ENCODE peak calls at places on chromosomes 5 and 9, in five cellular contexts. One of them, this sample, is unnamed.

GRCh38 chr5:163889369-163889768 is 383.9 kb downstream of the MAT2B start:
- DNase-seq in H1: no peak
- DNase-seq in HepG2: no peak
- DNase-seq in K562: no peak
- DNase-seq in GM12878: no peak
- DNase-seq in this sample: no peak

GRCh38 chr5:113117543-113118110 is 141.0 kb downstream of the DCP2 start:
- DNase-seq in H1: no peak
- DNase-seq in HepG2: no peak
- DNase-seq in K562: no peak
- DNase-seq in GM12878: no peak
- DNase-seq in this sample: no peak

GRCh38 chr5:135203593-135204036 is 169.6 kb upstream of the PITX1 start:
- DNase-seq in H1: no peak
- DNase-seq in HepG2: peak; percentile 45
- DNase-seq in K562: peak; percentile 69
- DNase-seq in GM12878: no peak
- DNase-seq in this sample: peak; percentile 59

GRCh38 chr9:87594218-87594617 is 96.6 kb downstream of the DAPK1 start:
- DNase-seq in H1: no peak
- DNase-seq in HepG2: no peak
- DNase-seq in K562: no peak
- DNase-seq in GM12878: no peak
- DNase-seq in this sample: no peak

GRCh38 chr5:170439944-170440269 is 50.7 kb upstream of the KCNMB1 start:
- DNase-seq in H1: no peak
- DNase-seq in HepG2: no peak
- DNase-seq in K562: no peak
- DNase-seq in GM12878: no peak
- DNase-seq in this sample: no peak

GRCh38 chr5:180491496-180491895 is 2.7 kb upstream of the CNOT6 start:
- DNase-seq in H1: no peak
- DNase-seq in HepG2: no peak
- DNase-seq in K562: no peak
- DNase-seq in GM12878: no peak
- DNase-seq in this sample: peak; percentile 53

GRCh38 chr5:105952875-105953274 is 1717.9 kb downstream of the EFNA5 start:
- DNase-seq in H1: no peak
- DNase-seq in HepG2: no peak
- DNase-seq in K562: no peak
- DNase-seq in GM12878: no peak
- DNase-seq in this sample: no peak

GRCh38 chr9:134285215-134285845 is 40.9 kb upstream of the RXRA start:
- DNase-seq in H1: no peak
- DNase-seq in HepG2: no peak
- DNase-seq in K562: no peak
- DNase-seq in GM12878: no peak
- DNase-seq in this sample: no peak

GRCh38 chr5:115831163-115831768 is 10.1 kb downstream of the ATG12 start:
- DNase-seq in H1: no peak
- DNase-seq in HepG2: peak; percentile 57
- DNase-seq in K562: peak; percentile 53
- DNase-seq in GM12878: no peak
- DNase-seq in this sample: peak; percentile 71

GRCh38 chr5:34491251-34491620 is 164.9 kb upstream of the RAI14 start:
- DNase-seq in H1: peak; percentile 52
- DNase-seq in HepG2: no peak
- DNase-seq in K562: no peak
- DNase-seq in GM12878: no peak
- DNase-seq in this sample: no peak

GRCh38 chr9:129888085-129888808 is 53.0 kb downstream of the USP20 start:
- DNase-seq in H1: no peak
- DNase-seq in HepG2: no peak
- DNase-seq in K562: peak; percentile 80
- DNase-seq in GM12878: peak; percentile 100
- DNase-seq in this sample: no peak

GRCh38 chr9:136899196-136899595 is 12.9 kb downstream of the TRAF2 start:
- DNase-seq in H1: no peak
- DNase-seq in HepG2: no peak
- DNase-seq in K562: no peak
- DNase-seq in GM12878: peak; percentile 78
- DNase-seq in this sample: no peak

GRCh38 chr5:112417931-112418358 is 1.1 kb downstream of the EPB41L4A start:
- DNase-seq in H1: no peak
- DNase-seq in HepG2: no peak
- DNase-seq in K562: peak; percentile 28
- DNase-seq in GM12878: peak; percentile 11
- DNase-seq in this sample: peak; percentile 57

GRCh38 chr5:7094626-7095025 is 301.3 kb upstream of the ADCY2 start:
- DNase-seq in H1: peak; percentile 73
- DNase-seq in HepG2: peak; percentile 6
- DNase-seq in K562: peak; percentile 37
- DNase-seq in GM12878: no peak
- DNase-seq in this sample: peak; percentile 78

GRCh38 chr5:88613051-88613450 is 269.9 kb downstream of the MEF2C start:
- DNase-seq in H1: no peak
- DNase-seq in HepG2: no peak
- DNase-seq in K562: no peak
- DNase-seq in GM12878: no peak
- DNase-seq in this sample: no peak

GRCh38 chr9:89277454-89277853 is 33.5 kb upstream of the CKS2 start:
- DNase-seq in H1: no peak
- DNase-seq in HepG2: no peak
- DNase-seq in K562: no peak
- DNase-seq in GM12878: peak; percentile 9
- DNase-seq in this sample: no peak

GRCh38 chr5:143398451-143399237 is 4.8 kb downstream of the NR3C1 start:
- DNase-seq in H1: no peak
- DNase-seq in HepG2: peak; percentile 31
- DNase-seq in K562: no peak
- DNase-seq in GM12878: no peak
- DNase-seq in this sample: no peak

GRCh38 chr5:75885849-75886596 is 168.8 kb upstream of the POC5 start:
- DNase-seq in H1: no peak
- DNase-seq in HepG2: no peak
- DNase-seq in K562: peak; percentile 1
- DNase-seq in GM12878: no peak
- DNase-seq in this sample: peak; percentile 52

GRCh38 chr5:76720988-76721569 is 5.2 kb downstream of the F2R start:
- DNase-seq in H1: no peak
- DNase-seq in HepG2: no peak
- DNase-seq in K562: no peak
- DNase-seq in GM12878: no peak
- DNase-seq in this sample: no peak

GRCh38 chr5:72506150-72506549 is 1.1 kb downstream of the ZNF366 start:
- DNase-seq in H1: no peak
- DNase-seq in HepG2: no peak
- DNase-seq in K562: no peak
- DNase-seq in GM12878: no peak
- DNase-seq in this sample: no peak

GRCh38 chr5:180330810-180331646 is 22.1 kb downstream of the GFPT2 start:
- DNase-seq in H1: no peak
- DNase-seq in HepG2: peak; percentile 21
- DNase-seq in K562: peak; percentile 16
- DNase-seq in GM12878: no peak
- DNase-seq in this sample: no peak

GRCh38 chr5:143401846-143402463 is 1.5 kb downstream of the NR3C1 start:
- DNase-seq in H1: no peak
- DNase-seq in HepG2: peak; percentile 13
- DNase-seq in K562: peak; percentile 5
- DNase-seq in GM12878: no peak
- DNase-seq in this sample: no peak

GRCh38 chr9:1087120-1087881 is 37.1 kb downstream of the DMRT2 start:
- DNase-seq in H1: no peak
- DNase-seq in HepG2: no peak
- DNase-seq in K562: no peak
- DNase-seq in GM12878: peak; percentile 8
- DNase-seq in this sample: no peak

GRCh38 chr9:1083325-1083913 is 33.3 kb downstream of the DMRT2 start:
- DNase-seq in H1: peak; percentile 59
- DNase-seq in HepG2: no peak
- DNase-seq in K562: no peak
- DNase-seq in GM12878: no peak
- DNase-seq in this sample: peak; percentile 72

DNA sequence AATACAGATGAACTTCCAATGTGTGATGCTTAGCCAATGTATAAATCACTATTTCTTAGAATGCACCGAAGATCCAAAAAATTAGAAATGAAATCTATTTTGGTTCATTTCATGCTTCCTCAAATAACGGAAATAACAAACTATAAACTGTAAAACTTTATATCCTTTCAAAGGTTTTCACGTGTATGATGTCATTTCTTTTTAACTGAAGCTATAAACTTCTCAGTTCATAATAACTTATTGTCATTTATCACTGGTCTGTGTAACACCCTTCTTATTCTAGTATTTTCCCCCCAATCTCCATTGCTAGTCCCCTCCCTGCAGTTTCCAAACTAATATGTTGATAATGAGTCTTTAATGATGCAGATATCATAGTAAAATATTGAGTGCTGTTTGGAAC is 36.4 kb downstream of the DMRT2 start:
- DNase-seq in H1: no peak
- DNase-seq in HepG2: no peak
- DNase-seq in K562: no peak
- DNase-seq in GM12878: no peak
- DNase-seq in this sample: no peak
- H3K4me2 ChIP-seq in H1: no peak overlapping the region
- H3K4me2 ChIP-seq in HepG2: no peak overlapping the region
- H3K4me2 ChIP-seq in K562: no peak overlapping the region
- H3K4me2 ChIP-seq in GM12878: no peak overlapping the region
- H3K4me2 ChIP-seq in this sample: no peak overlapping the region

GRCh38 chr9:113910036-113910639 is 34.0 kb downstream of the ZNF618 start:
- DNase-seq in H1: peak; percentile 38
- DNase-seq in HepG2: no peak
- DNase-seq in K562: no peak
- DNase-seq in GM12878: no peak
- DNase-seq in this sample: no peak
- TF ChIP-seq CREB1 in H1: no peak
- TF ChIP-seq CREB1 in HepG2: no peak
- TF ChIP-seq CREB1 in K562: no peak
- TF ChIP-seq CREB1 in GM12878: no peak
- TF ChIP-seq CREB1 in this sample: no peak

DNA sequence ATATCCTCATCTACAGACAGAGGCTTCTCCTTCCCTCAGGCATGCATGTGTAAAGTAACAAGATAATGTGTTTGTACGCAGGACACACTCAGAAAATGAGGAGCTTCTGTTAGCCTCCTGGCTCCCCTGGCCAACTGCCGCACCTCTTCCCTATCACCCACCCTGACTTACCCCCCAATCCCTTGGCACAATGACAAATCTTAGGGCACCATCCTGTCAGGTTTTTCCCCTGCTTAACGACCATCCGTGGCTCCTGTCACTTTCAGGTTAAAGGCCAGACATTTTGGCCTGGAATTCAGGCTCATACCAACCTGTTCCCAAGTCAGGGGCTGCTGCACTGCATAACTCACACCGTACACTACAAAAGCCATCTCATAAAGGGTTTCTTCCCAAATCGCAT is 7.4 kb upstream of the AKNA start:
- DNase-seq in H1: no peak
- DNase-seq in HepG2: no peak
- DNase-seq in K562: no peak
- DNase-seq in GM12878: no peak
- DNase-seq in this sample: no peak
- H3K4me2 ChIP-seq in H1: peak overlapping the region; percentile 71
- H3K4me2 ChIP-seq in HepG2: no peak overlapping the region
- H3K4me2 ChIP-seq in K562: peak overlapping the region; percentile 20
- H3K4me2 ChIP-seq in GM12878: peak overlapping the region; percentile 66
- H3K4me2 ChIP-seq in this sample: no peak overlapping the region

GRCh38 chr9:32247173-32247572 is 137.3 kb upstream of the ACO1 start:
- DNase-seq in H1: no peak
- DNase-seq in HepG2: no peak
- DNase-seq in K562: no peak
- DNase-seq in GM12878: no peak
- DNase-seq in this sample: no peak

GRCh38 chr9:32248189-32248712 is 136.2 kb upstream of the ACO1 start:
- DNase-seq in H1: no peak
- DNase-seq in HepG2: peak; percentile 65
- DNase-seq in K562: no peak
- DNase-seq in GM12878: no peak
- DNase-seq in this sample: no peak

GRCh38 chr9:32255026-32255425 is 129.4 kb upstream of the ACO1 start:
- DNase-seq in H1: no peak
- DNase-seq in HepG2: no peak
- DNase-seq in K562: no peak
- DNase-seq in GM12878: no peak
- DNase-seq in this sample: no peak

GRCh38 chr9:32251539-32251938 is 132.9 kb upstream of the ACO1 start:
- DNase-seq in H1: peak; percentile 61
- DNase-seq in HepG2: peak; percentile 80
- DNase-seq in K562: peak; percentile 54
- DNase-seq in GM12878: peak; percentile 13
- DNase-seq in this sample: peak; percentile 88
- TF ChIP-seq CREB1 in H1: no peak
- TF ChIP-seq CREB1 in HepG2: no peak
- TF ChIP-seq CREB1 in K562: no peak
- TF ChIP-seq CREB1 in GM12878: no peak
- TF ChIP-seq CREB1 in this sample: no peak

DNA sequence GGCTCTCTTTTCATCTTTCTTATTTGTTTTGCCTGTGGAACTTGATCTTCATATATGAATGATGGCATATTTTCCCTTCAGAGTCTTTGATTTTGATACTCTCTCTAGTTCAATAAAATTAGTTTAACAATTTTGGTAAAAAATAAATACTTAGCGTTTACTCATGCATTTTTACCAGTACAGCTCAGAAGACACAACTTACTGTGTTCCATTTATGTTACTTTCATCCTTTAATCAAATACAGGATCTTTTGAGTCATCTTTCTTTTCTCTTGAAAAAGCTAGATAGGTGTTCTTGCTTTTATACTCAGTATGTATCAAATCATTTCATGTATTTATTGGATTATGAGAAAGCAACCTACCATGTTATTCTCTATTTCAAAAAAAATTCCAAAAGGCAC is 47.1 kb upstream of the RICTOR start:
- DNase-seq in H1: no peak
- DNase-seq in HepG2: no peak
- DNase-seq in K562: no peak
- DNase-seq in GM12878: no peak
- DNase-seq in this sample: no peak
- H3K4me2 ChIP-seq in H1: no peak overlapping the region
- H3K4me2 ChIP-seq in HepG2: no peak overlapping the region
- H3K4me2 ChIP-seq in K562: no peak overlapping the region
- H3K4me2 ChIP-seq in GM12878: no peak overlapping the region
- H3K4me2 ChIP-seq in this sample: no peak overlapping the region